ENCODE peak calls at places on chromosomes 1 and 21, in eight cellular contexts. B is lower leg skin, O is NB4, J is brain microvascular endothelial cell, V is endodermal cell, Q is heart right ventricle, Y is AG10803, U is colonic mucosa. D is an unnamed sample.

GRCh38 chr1:201088901-201089525 is 23.2 kb downstream of the CACNA1S start:
- DNase-seq in O (no peak), J (no peak), U (no peak), V (no peak), B (no peak), Q (no peak), Y (no peak), D (no peak)

GRCh38 chr1:18938707-18939070 is 17.8 kb downstream of the IFFO2 start:
- DNase-seq in J (no peak), O (no peak), V (no peak), B (no peak), Y (no peak), U (no peak), Q (no peak), D (no peak)

GRCh38 chr1:205535866-205536758 is 31.6 kb downstream of the CDK18 start:
- DNase-seq in Q (no peak), J (no peak), V (peak; percentile 40), U (peak; percentile 16), O (no peak), B (no peak), Y (no peak), D (no peak)

GRCh38 chr1:17075470-17076255 is 21.8 kb upstream of the SDHB start:
- DNase-seq in Y (no peak), Q (no peak), V (peak; percentile 88), O (peak; percentile 81), B (no peak), J (no peak), U (peak; percentile 51), D (peak; percentile 11)

GRCh38 chr21:45469273-45470086 is 64.5 kb downstream of the COL18A1 start:
- DNase-seq in Y (no peak), J (no peak), V (no peak), B (no peak), U (no peak), Q (no peak), O (no peak), D (no peak)

GRCh38 chr1:223364685-223365382 is 858 bp upstream of the SUSD4 start:
- DNase-seq in V (peak; percentile 88), O (peak; percentile 12), Y (no peak), B (no peak), J (no peak), U (no peak), Q (peak; percentile 16), D (no peak)

GRCh38 chr1:99544328-99544727 is 101.6 kb upstream of the PALMD start:
- DNase-seq in B (no peak), J (no peak), Y (peak; percentile 33), Q (no peak), U (no peak), V (no peak), O (no peak), D (no peak)

GRCh38 chr1:53328490-53329182 is 766 bp upstream of the LRP8 start:
- DNase-seq in V (peak; percentile 86), J (no peak), Y (no peak), B (no peak), Q (no peak), U (no peak), O (no peak), D (no peak)

GRCh38 chr1:189315035-189315927 is 1162.4 kb downstream of the BRINP3 start:
- DNase-seq in U (no peak), V (no peak), Y (no peak), J (no peak), O (no peak), B (no peak), Q (no peak), D (no peak)

GRCh38 chr1:901108-901859 is 22.4 kb upstream of the SAMD11 start:
- DNase-seq in J (no peak), O (no peak), V (peak; percentile 27), Q (no peak), B (no peak), U (no peak), Y (no peak), D (no peak)

GRCh38 chr21:17726047-17726446 is 93.1 kb downstream of the C21orf91 start:
- DNase-seq in B (no peak), J (no peak), O (peak; percentile 4), Q (no peak), Y (peak; percentile 5), V (peak; percentile 49), U (no peak), D (no peak)

GRCh38 chr1:83999316-83999819 is 436 bp upstream of the TTLL7 start:
- DNase-seq in Y (peak; percentile 71), Q (no peak), O (peak; percentile 64), J (peak; percentile 70), B (no peak), V (peak; percentile 93), U (peak; percentile 82), D (peak; percentile 56)

DNA sequence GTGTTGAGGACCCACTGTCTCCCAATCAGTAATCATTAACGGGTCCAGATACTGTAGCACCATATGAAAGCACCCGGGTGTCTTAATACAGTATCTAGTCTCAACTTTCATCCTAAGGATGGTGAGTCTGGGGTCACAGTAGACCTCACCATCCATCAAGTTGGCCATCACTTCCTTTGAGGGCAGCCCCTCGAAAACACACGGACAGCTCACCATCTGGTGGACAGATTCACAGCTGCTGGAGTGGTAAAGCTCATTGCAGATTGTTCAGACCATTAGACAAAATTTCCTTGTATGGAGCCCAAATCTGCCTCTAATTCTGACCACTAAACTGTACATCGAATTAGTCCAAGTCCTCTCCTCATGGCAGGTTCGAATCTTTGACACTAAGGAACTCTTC is 123.1 kb downstream of the PGBD5 start:
- DNase-seq in Q (no peak), U (no peak), B (no peak), Y (peak; percentile 15), V (no peak), O (peak; percentile 19), J (no peak), D (no peak)
- TF ChIP-seq CTCF in Q (no peak), U (no peak), B (no peak), Y (peak; percentile 15), V (no peak), O (no peak), J (peak; percentile 21), D (peak; percentile 15)

GRCh38 chr1:82162526-82163420 is 362.0 kb downstream of the ADGRL2 start:
- DNase-seq in U (no peak), B (no peak), Q (no peak), Y (no peak), O (no peak), J (no peak), V (no peak), D (peak; percentile 3)

GRCh38 chr1:82165304-82165703 is 364.6 kb downstream of the ADGRL2 start:
- DNase-seq in Y (no peak), J (no peak), O (no peak), B (no peak), Q (no peak), U (no peak), V (no peak), D (no peak)

GRCh38 chr1:82160903-82161302 is 360.2 kb downstream of the ADGRL2 start:
- DNase-seq in Y (no peak), V (no peak), U (no peak), J (no peak), B (no peak), O (no peak), Q (no peak), D (no peak)

GRCh38 chr1:82160036-82160435 is 359.3 kb downstream of the ADGRL2 start:
- DNase-seq in O (no peak), U (no peak), J (no peak), B (no peak), Q (no peak), V (no peak), Y (no peak), D (no peak)

DNA sequence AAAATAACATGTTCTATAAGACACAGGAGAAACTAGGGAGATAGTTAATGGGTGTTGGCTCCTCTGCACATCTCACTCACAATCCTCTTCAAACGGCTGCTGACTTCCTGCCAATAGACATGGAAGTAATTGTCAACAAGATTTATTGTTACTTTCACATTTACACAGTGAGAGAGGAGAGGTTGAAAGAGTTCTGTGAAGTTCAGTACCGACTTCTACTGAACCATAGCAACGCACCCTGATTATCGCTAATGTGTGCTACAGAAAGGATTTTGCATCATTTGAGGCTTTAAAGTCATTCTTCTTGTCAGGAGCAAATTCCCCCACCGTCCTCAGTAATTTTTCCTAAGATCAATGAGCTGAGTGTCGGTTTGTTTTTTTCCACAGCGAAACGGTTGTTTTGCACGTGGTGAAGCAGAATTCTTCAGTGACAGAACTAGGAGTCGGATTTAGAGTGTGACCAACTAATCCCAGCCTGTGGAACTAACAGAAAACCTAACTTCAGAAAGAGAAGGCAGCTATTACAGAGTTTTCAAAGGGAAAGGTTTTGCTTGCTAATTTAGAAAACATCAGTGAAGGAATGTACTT is 361.0 kb downstream of the ADGRL2 start:
- DNase-seq in B (peak; percentile 27), V (no peak), O (no peak), Q (no peak), Y (no peak), J (no peak), U (peak; percentile 37), D (peak; percentile 34)
- H3K4me3 ChIP-seq in B (no peak overlapping the region), V (no peak overlapping the region), O (no peak overlapping the region), Q (no peak overlapping the region), Y (peak overlapping the region; percentile 6), J (peak overlapping the region; percentile 12), U (no peak overlapping the region), D (no peak overlapping the region)

GRCh38 chr1:146032613-146033219 is 11.2 kb upstream of the HJV start:
- DNase-seq in J (peak; percentile 43), B (no peak), Y (peak; percentile 61), U (no peak), O (peak; percentile 75), V (no peak), Q (no peak), D (no peak)

GRCh38 chr1:146031476-146031875 is 9.9 kb upstream of the HJV start:
- DNase-seq in Q (no peak), O (no peak), B (no peak), Y (no peak), V (no peak), U (no peak), J (no peak), D (no peak)

GRCh38 chr1:146036990-146037646 is 15.6 kb upstream of the HJV start:
- DNase-seq in O (peak; percentile 87), Y (peak; percentile 90), J (peak; percentile 85), V (peak; percentile 93), B (peak; percentile 80), U (peak; percentile 85), Q (peak; percentile 83), D (no peak)

GRCh38 chr1:146036241-146036989 is 14.9 kb upstream of the HJV start:
- DNase-seq in V (no peak), O (no peak), Q (no peak), B (no peak), Y (no peak), J (no peak), U (no peak), D (no peak)

DNA sequence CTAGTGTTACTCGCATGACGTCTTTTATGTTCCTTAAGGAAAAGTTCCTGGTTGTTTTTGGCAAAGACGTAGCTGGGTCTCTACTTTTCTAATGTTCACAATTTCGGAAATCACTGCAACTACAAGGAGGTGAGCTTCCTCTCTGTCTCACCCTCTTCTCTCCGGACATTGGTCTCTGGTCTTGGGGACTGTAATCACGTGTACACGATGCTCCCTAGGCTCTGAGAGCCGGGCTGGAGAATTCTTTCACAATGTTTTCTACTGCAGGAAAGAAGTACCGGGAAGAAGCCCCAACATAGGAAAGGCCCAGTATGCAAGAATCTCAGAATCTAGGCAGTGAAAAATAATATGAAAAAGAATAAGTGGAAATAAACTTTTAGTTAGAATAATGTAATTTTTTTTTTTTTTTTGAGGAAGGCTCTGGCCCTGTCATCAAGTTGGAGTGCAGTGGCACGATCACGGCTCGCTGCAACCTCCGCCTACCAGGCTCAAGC is 13.5 kb upstream of the HJV start:
- DNase-seq in J (no peak), O (peak; percentile 44), U (no peak), Y (no peak), B (no peak), V (peak; percentile 57), Q (no peak), D (no peak)
- TF ChIP-seq CTCF in J (no peak), O (no peak), U (no peak), Y (no peak), B (no peak), V (no peak), Q (no peak), D (no peak)

GRCh38 chr1:184385863-184386262 is 966 bp upstream of the C1orf21 start:
- DNase-seq in J (no peak), U (no peak), B (no peak), Y (no peak), V (no peak), O (no peak), Q (no peak), D (no peak)
- H3K4me3 ChIP-seq in J (peak overlapping the region; percentile 69), U (peak overlapping the region; percentile 80), B (peak overlapping the region; percentile 80), Y (peak overlapping the region; percentile 82), V (peak overlapping the region; percentile 89), O (no peak overlapping the region), Q (peak overlapping the region; percentile 84), D (peak overlapping the region; percentile 62)